ENCODE peak calls at places on chromosomes 6 and 20, in six cellular contexts. One of them, this sample, is unnamed.

GRCh38 chr6:127824061-127824460 is 76.8 kb downstream of the THEMIS start:
- DNase-seq in H1: no peak
- DNase-seq in H9: no peak
- DNase-seq in IMR-90: peak; percentile 1
- DNase-seq in neuronal stem cell: no peak
- DNase-seq in mesenchymal stem cell: no peak
- DNase-seq in this sample: no peak

GRCh38 chr6:1315560-1316386 is 3.9 kb downstream of the FOXQ1 start:
- DNase-seq in H9: no peak
- DNase-seq in H1: no peak
- DNase-seq in IMR-90: no peak
- DNase-seq in neuronal stem cell: no peak
- DNase-seq in mesenchymal stem cell: no peak
- DNase-seq in this sample: no peak

GRCh38 chr6:133242761-133243590 is 1.8 kb downstream of the EYA4 start:
- DNase-seq in IMR-90: peak; percentile 26
- DNase-seq in neuronal stem cell: peak; percentile 35
- DNase-seq in mesenchymal stem cell: peak; percentile 33
- DNase-seq in H9: peak; percentile 52
- DNase-seq in H1: no peak
- DNase-seq in this sample: no peak

GRCh38 chr6:11412011-11412424 is 125.5 kb upstream of the TMEM170B start:
- DNase-seq in neuronal stem cell: no peak
- DNase-seq in H9: no peak
- DNase-seq in H1: no peak
- DNase-seq in mesenchymal stem cell: peak; percentile 40
- DNase-seq in IMR-90: peak; percentile 38
- DNase-seq in this sample: peak; percentile 62

GRCh38 chr6:163260111-163260895 is 154.2 kb upstream of the QKI start:
- DNase-seq in H1: peak; percentile 77
- DNase-seq in neuronal stem cell: peak; percentile 24
- DNase-seq in IMR-90: no peak
- DNase-seq in H9: peak; percentile 89
- DNase-seq in mesenchymal stem cell: peak; percentile 11
- DNase-seq in this sample: no peak

GRCh38 chr6:31122803-31123706 is 2.8 kb upstream of the CDSN start:
- DNase-seq in IMR-90: peak; percentile 76
- DNase-seq in H9: no peak
- DNase-seq in neuronal stem cell: no peak
- DNase-seq in mesenchymal stem cell: peak; percentile 92
- DNase-seq in H1: no peak
- DNase-seq in this sample: peak; percentile 63

GRCh38 chr6:138404666-138405337 is 779 bp downstream of the HEBP2 start:
- DNase-seq in neuronal stem cell: no peak
- DNase-seq in mesenchymal stem cell: peak; percentile 35
- DNase-seq in H9: no peak
- DNase-seq in H1: no peak
- DNase-seq in IMR-90: no peak
- DNase-seq in this sample: no peak

GRCh38 chr6:141326426-141326825 is 806.3 kb upstream of the GJE1 start:
- DNase-seq in neuronal stem cell: no peak
- DNase-seq in mesenchymal stem cell: peak; percentile 98
- DNase-seq in H1: no peak
- DNase-seq in IMR-90: peak; percentile 100
- DNase-seq in H9: no peak
- DNase-seq in this sample: peak; percentile 81

GRCh38 chr6:139970591-139970991 is 596.1 kb upstream of the CITED2 start:
- DNase-seq in mesenchymal stem cell: no peak
- DNase-seq in IMR-90: peak; percentile 63
- DNase-seq in H9: no peak
- DNase-seq in neuronal stem cell: no peak
- DNase-seq in H1: no peak
- DNase-seq in this sample: no peak

GRCh38 chr6:4971851-4972250 is 32.0 kb downstream of the RPP40 start:
- DNase-seq in H1: no peak
- DNase-seq in H9: no peak
- DNase-seq in neuronal stem cell: no peak
- DNase-seq in mesenchymal stem cell: no peak
- DNase-seq in IMR-90: no peak
- DNase-seq in this sample: no peak

GRCh38 chr6:43728586-43728985 is 41.0 kb upstream of the MRPS18A start:
- DNase-seq in H1: no peak
- DNase-seq in neuronal stem cell: no peak
- DNase-seq in mesenchymal stem cell: no peak
- DNase-seq in IMR-90: no peak
- DNase-seq in H9: no peak
- DNase-seq in this sample: no peak

GRCh38 chr20:38043512-38044300 is 10.2 kb downstream of the RPRD1B start:
- DNase-seq in IMR-90: peak; percentile 85
- DNase-seq in H9: no peak
- DNase-seq in mesenchymal stem cell: peak; percentile 86
- DNase-seq in neuronal stem cell: no peak
- DNase-seq in H1: no peak
- DNase-seq in this sample: peak; percentile 88

GRCh38 chr6:39804666-39805065 is 12.5 kb downstream of the DAAM2 start:
- DNase-seq in IMR-90: peak; percentile 77
- DNase-seq in neuronal stem cell: no peak
- DNase-seq in mesenchymal stem cell: peak; percentile 77
- DNase-seq in H1: no peak
- DNase-seq in H9: no peak
- DNase-seq in this sample: peak; percentile 3

GRCh38 chr20:17622851-17623508 is 53.1 kb downstream of the DSTN start:
- DNase-seq in mesenchymal stem cell: no peak
- DNase-seq in IMR-90: no peak
- DNase-seq in H1: no peak
- DNase-seq in neuronal stem cell: no peak
- DNase-seq in H9: no peak
- DNase-seq in this sample: no peak

GRCh38 chr6:108337721-108338120 is 42.9 kb downstream of the AFG1L start:
- DNase-seq in H1: no peak
- DNase-seq in H9: no peak
- DNase-seq in neuronal stem cell: no peak
- DNase-seq in IMR-90: no peak
- DNase-seq in mesenchymal stem cell: no peak
- DNase-seq in this sample: peak; percentile 85

GRCh38 chr6:102015431-102015830 is 621.9 kb downstream of the GRIK2 start:
- DNase-seq in neuronal stem cell: no peak
- DNase-seq in mesenchymal stem cell: no peak
- DNase-seq in IMR-90: no peak
- DNase-seq in H1: no peak
- DNase-seq in H9: no peak
- DNase-seq in this sample: no peak

GRCh38 chr6:114762145-114762544 is 419.3 kb upstream of the HS3ST5 start:
- DNase-seq in neuronal stem cell: no peak
- DNase-seq in mesenchymal stem cell: no peak
- DNase-seq in IMR-90: no peak
- DNase-seq in H1: no peak
- DNase-seq in H9: no peak
- DNase-seq in this sample: no peak

GRCh38 chr6:165990216-165990615 is 177.4 kb downstream of the TBXT start:
- DNase-seq in mesenchymal stem cell: no peak
- DNase-seq in neuronal stem cell: no peak
- DNase-seq in H9: no peak
- DNase-seq in H1: no peak
- DNase-seq in IMR-90: no peak
- DNase-seq in this sample: no peak

GRCh38 chr6:159880412-159880811 is 10.4 kb upstream of the MAS1 start:
- DNase-seq in H1: no peak
- DNase-seq in neuronal stem cell: no peak
- DNase-seq in H9: no peak
- DNase-seq in IMR-90: no peak
- DNase-seq in mesenchymal stem cell: no peak
- DNase-seq in this sample: no peak

GRCh38 chr6:158047120-158047518 is 65.5 kb downstream of the SYNJ2 start:
- DNase-seq in H9: no peak
- DNase-seq in H1: no peak
- DNase-seq in neuronal stem cell: no peak
- DNase-seq in IMR-90: peak; percentile 59
- DNase-seq in mesenchymal stem cell: no peak
- DNase-seq in this sample: no peak

GRCh38 chr6:154852700-154853099 is 119.5 kb downstream of the SCAF8 start:
- DNase-seq in mesenchymal stem cell: peak; percentile 58
- DNase-seq in H9: no peak
- DNase-seq in neuronal stem cell: no peak
- DNase-seq in H1: no peak
- DNase-seq in IMR-90: peak; percentile 84
- DNase-seq in this sample: no peak

GRCh38 chr20:44526129-44526528 is 4.3 kb upstream of the SERINC3 start:
- DNase-seq in H9: peak; percentile 60
- DNase-seq in neuronal stem cell: no peak
- DNase-seq in IMR-90: peak; percentile 52
- DNase-seq in mesenchymal stem cell: no peak
- DNase-seq in H1: no peak
- DNase-seq in this sample: peak; percentile 67

GRCh38 chr20:46298374-46298773 is 9.9 kb downstream of the CDH22 start:
- DNase-seq in IMR-90: no peak
- DNase-seq in neuronal stem cell: no peak
- DNase-seq in H1: no peak
- DNase-seq in H9: no peak
- DNase-seq in mesenchymal stem cell: no peak
- DNase-seq in this sample: no peak

GRCh38 chr20:46302119-46302518 is 6.2 kb downstream of the CDH22 start:
- DNase-seq in mesenchymal stem cell: no peak
- DNase-seq in H1: no peak
- DNase-seq in H9: no peak
- DNase-seq in neuronal stem cell: no peak
- DNase-seq in IMR-90: no peak
- DNase-seq in this sample: no peak

GRCh38 chr20:46300281-46300680 is 8.0 kb downstream of the CDH22 start:
- DNase-seq in H1: no peak
- DNase-seq in H9: no peak
- DNase-seq in neuronal stem cell: no peak
- DNase-seq in mesenchymal stem cell: no peak
- DNase-seq in IMR-90: no peak
- DNase-seq in this sample: no peak

GRCh38 chr20:46296526-46297250 is 11.6 kb downstream of the CDH22 start:
- DNase-seq in H1: no peak
- DNase-seq in H9: no peak
- DNase-seq in mesenchymal stem cell: no peak
- DNase-seq in IMR-90: no peak
- DNase-seq in neuronal stem cell: no peak
- DNase-seq in this sample: no peak

GRCh38 chr20:46299078-46299477 is 9.2 kb downstream of the CDH22 start:
- DNase-seq in H1: no peak
- DNase-seq in H9: no peak
- DNase-seq in mesenchymal stem cell: no peak
- DNase-seq in neuronal stem cell: no peak
- DNase-seq in IMR-90: no peak
- DNase-seq in this sample: no peak
- H2AFZ ChIP-seq in H1: no peak overlapping the region
- H2AFZ ChIP-seq in H9: no peak overlapping the region
- H2AFZ ChIP-seq in mesenchymal stem cell: peak overlapping the region; percentile 3
- H2AFZ ChIP-seq in neuronal stem cell: no peak overlapping the region
- H2AFZ ChIP-seq in IMR-90: no peak overlapping the region
- H2AFZ ChIP-seq in this sample: no peak overlapping the region

GRCh38 chr20:13166006-13166405 is 55.1 kb upstream of the ISM1 start:
- DNase-seq in H1: no peak
- DNase-seq in mesenchymal stem cell: no peak
- DNase-seq in neuronal stem cell: no peak
- DNase-seq in IMR-90: no peak
- DNase-seq in H9: no peak
- DNase-seq in this sample: no peak
- H3K4ac ChIP-seq in H1: no peak overlapping the region
- H3K4ac ChIP-seq in mesenchymal stem cell: no peak overlapping the region
- H3K4ac ChIP-seq in neuronal stem cell: no peak overlapping the region
- H3K4ac ChIP-seq in IMR-90: no peak overlapping the region
- H3K4ac ChIP-seq in H9: no peak overlapping the region
- H3K4ac ChIP-seq in this sample: no peak overlapping the region

DNA sequence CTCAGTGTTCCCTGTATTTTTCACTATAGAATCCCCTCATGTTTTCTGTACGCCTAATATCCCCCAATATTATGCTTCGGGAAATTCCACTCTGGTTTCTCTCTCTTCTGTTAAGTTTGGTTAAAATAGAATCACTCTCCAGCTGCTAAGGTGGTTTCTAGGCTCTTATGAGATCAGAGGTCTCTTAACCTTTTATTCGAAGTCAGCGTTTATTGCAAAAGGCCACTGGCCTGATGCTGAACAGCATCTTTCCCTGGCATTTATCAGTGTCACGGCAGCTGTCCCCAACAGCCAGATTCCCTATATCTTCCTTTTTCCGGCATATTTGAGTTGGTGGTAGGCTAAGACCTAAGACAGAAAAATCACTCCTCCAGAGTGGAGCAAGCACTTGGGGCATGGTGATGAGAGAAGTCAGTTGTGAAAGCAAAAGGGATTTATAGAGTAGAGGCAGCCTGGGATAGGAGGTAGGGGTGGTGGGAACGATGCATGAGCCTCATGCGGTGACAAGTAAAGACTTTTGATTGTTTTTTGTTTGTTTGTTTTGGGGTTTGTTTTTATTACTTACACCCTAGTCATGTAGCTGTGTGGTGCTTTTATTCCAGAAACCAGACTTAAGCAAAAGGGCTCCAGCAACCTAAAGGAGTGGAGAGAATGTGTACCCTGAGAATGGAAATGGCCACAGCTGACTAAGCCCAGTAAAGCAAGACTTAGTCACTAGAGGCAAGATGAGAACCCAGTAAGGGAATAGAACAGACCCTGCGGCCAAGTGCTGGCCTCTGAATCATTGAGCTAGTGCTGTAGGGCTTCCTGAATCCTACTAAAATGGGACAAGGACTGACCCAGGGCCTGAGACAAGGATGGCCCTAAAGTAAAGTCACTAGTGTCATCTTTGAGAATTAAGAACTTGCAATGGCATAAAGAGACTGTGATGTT is 233.0 kb upstream of the PRND start:
- DNase-seq in H9: no peak
- DNase-seq in H1: no peak
- DNase-seq in IMR-90: peak; percentile 85
- DNase-seq in mesenchymal stem cell: peak; percentile 52
- DNase-seq in neuronal stem cell: no peak
- DNase-seq in this sample: peak; percentile 35
- H2AFZ ChIP-seq in H9: no peak overlapping the region
- H2AFZ ChIP-seq in H1: no peak overlapping the region
- H2AFZ ChIP-seq in IMR-90: no peak overlapping the region
- H2AFZ ChIP-seq in mesenchymal stem cell: no peak overlapping the region
- H2AFZ ChIP-seq in neuronal stem cell: no peak overlapping the region
- H2AFZ ChIP-seq in this sample: no peak overlapping the region

DNA sequence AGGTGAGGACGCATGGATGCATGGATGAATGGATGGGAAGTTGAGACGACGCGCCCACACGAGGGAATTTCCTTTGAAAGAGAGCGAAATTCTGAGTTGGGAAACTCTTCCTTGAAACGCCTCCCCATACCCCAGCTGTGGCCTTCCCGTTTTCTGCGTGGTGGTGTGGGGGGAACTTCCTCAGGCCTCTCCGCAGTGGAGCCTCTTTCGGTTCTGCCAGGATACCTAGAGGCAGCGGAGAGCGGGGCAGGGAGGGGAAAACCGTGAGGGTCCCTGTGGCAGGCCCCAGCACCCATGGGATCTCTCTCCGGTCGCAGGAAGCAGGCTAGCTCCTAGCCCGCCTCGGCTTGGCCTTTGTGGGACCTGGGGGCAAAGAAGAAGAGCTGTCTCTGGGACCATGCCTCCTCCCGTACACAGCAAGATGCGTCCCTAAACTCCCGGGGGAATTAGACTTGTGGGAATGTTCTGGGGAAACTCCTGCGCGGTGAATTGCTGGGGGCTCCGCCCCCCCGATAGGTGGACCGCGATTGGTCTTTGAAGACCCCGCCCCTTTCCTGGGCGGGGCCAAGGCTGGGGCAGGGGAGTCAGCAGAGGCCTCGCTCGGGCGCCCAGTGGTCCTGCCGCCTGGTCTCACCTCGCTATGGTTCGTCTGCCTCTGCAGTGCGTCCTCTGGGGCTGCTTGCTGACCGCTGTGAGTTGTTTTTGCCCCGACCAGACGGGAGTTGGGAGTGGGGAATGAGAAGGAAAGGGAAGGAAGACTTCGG is at the start of gene CD40:
- DNase-seq in IMR-90: peak; percentile 23
- DNase-seq in neuronal stem cell: peak; percentile 82
- DNase-seq in H1: peak; percentile 51
- DNase-seq in mesenchymal stem cell: peak; percentile 85
- DNase-seq in H9: peak; percentile 95
- DNase-seq in this sample: peak; percentile 59
- H3K4ac ChIP-seq in IMR-90: no peak within 1 kb of the TSS
- H3K4ac ChIP-seq in neuronal stem cell: no peak within 1 kb of the TSS
- H3K4ac ChIP-seq in H1: no peak within 1 kb of the TSS
- H3K4ac ChIP-seq in mesenchymal stem cell: no peak within 1 kb of the TSS
- H3K4ac ChIP-seq in H9: no peak within 1 kb of the TSS
- H3K4ac ChIP-seq in this sample: no peak within 1 kb of the TSS

This sample was measured in trophoblast cell.